ENCODE peak calls at places on chromosomes 3 and 15, in seven cellular contexts. T is adipocyte; I is HS-27A; M is stimulated activated CD8-positive, alpha-beta memory T cell treated with anti-CD3 and anti-CD28 coated beads, Interleukin-15, amount 100 ng/mL, for 24 hours; D is stimulated activated CD4-positive, alpha-beta T cell treated with anti-CD3 and anti-CD28 coated beads, Interleukin-2, amount 100 ng/mL, for 48 hours; W is HuH-7.5; K is neural progenitor cell. N is an unnamed sample.

GRCh38 chr15:26134812-26135211 is 271.7 kb upstream of the ATP10A start:
- DNase-seq in T (no peak), I (no peak), M (no peak), D (no peak), W (no peak), K (no peak), N (no peak)

GRCh38 chr3:122146466-122146865 is 37.0 kb upstream of the CASR start:
- DNase-seq in T (no peak), I (no peak), M (no peak), D (peak), W (no peak), K (no peak), N (no peak)

GRCh38 chr15:65042776-65043322 is 2.3 kb upstream of the SLC51B start:
- DNase-seq in T (no peak), I (no peak), M (no peak), D (no peak), W (no peak), K (no peak), N (no peak)

GRCh38 chr3:129609591-129610169 is 3.2 kb upstream of the PLXND1 start:
- DNase-seq in T (peak), I (no peak), M (no peak), D (no peak), W (no peak), K (no peak), N (peak)

GRCh38 chr15:83206971-83207621 is 527 bp downstream of the HDGFL3 start:
- DNase-seq in T (peak), I (no peak), M (no peak), D (no peak), W (peak), K (peak), N (peak)

GRCh38 chr3:104606812-104607211 is 759.9 kb upstream of the ALCAM start:
- DNase-seq in T (no peak), I (no peak), M (no peak), D (no peak), W (no peak), K (no peak), N (no peak)

GRCh38 chr3:71369733-71370391 is 213.7 kb downstream of the FOXP1 start:
- DNase-seq in T (peak), I (no peak), M (no peak), D (no peak), W (no peak), K (no peak), N (peak)

GRCh38 chr15:98658831-98659699 is 10.7 kb downstream of the IGF1R start:
- DNase-seq in T (peak), I (no peak), M (no peak), D (no peak), W (peak), K (peak), N (peak)

GRCh38 chr3:77179762-77180161 is 139.9 kb downstream of the ROBO2 start:
- DNase-seq in T (no peak), I (no peak), M (no peak), D (no peak), W (peak), K (peak), N (no peak)

GRCh38 chr3:59244343-59244742 is 194.5 kb upstream of the CFAP20DC start:
- DNase-seq in T (no peak), I (no peak), M (no peak), D (no peak), W (no peak), K (no peak), N (no peak)

GRCh38 chr3:81723732-81724313 is 37.6 kb downstream of the GBE1 start:
- DNase-seq in T (peak), I (no peak), M (no peak), D (no peak), W (no peak), K (no peak), N (peak)

GRCh38 chr3:194255252-194256039 is 95.7 kb downstream of the CPN2 start:
- DNase-seq in T (no peak), I (no peak), M (peak), D (peak), W (no peak), K (no peak), N (peak)

GRCh38 chr3:155112661-155113389 is 32.7 kb downstream of the MME start:
- DNase-seq in T (no peak), I (no peak), M (no peak), D (no peak), W (no peak), K (no peak), N (no peak)

GRCh38 chr3:16338999-16339398 is 74.0 kb downstream of the OXNAD1 start:
- DNase-seq in T (peak), I (peak), M (no peak), D (no peak), W (no peak), K (no peak), N (peak)

GRCh38 chr3:45515999-45516804 is 78.3 kb upstream of the LIMD1 start:
- DNase-seq in T (no peak), I (no peak), M (no peak), D (no peak), W (no peak), K (no peak), N (no peak)

GRCh38 chr15:25784141-25784540 is 79.0 kb downstream of the ATP10A start:
- DNase-seq in T (no peak), I (no peak), M (no peak), D (no peak), W (no peak), K (no peak), N (no peak)

GRCh38 chr15:77830041-77830440 is 197.3 kb upstream of the LINGO1 start:
- DNase-seq in T (peak), I (no peak), M (no peak), D (no peak), W (no peak), K (no peak), N (peak)

GRCh38 chr3:194355379-194355778 is 4.3 kb upstream of the CPN2 start:
- DNase-seq in T (no peak), I (no peak), M (no peak), D (no peak), W (no peak), K (no peak), N (no peak)

GRCh38 chr15:39948817-39949216 is 14.9 kb downstream of the EIF2AK4 start:
- DNase-seq in T (no peak), I (no peak), M (no peak), D (no peak), W (no peak), K (no peak), N (no peak)

GRCh38 chr3:153291052-153291689 is 129.1 kb downstream of the RAP2B start:
- DNase-seq in T (peak), I (no peak), M (no peak), D (no peak), W (peak), K (peak), N (no peak)

GRCh38 chr3:40869939-40870338 is 329.4 kb upstream of the CTNNB1 start:
- DNase-seq in T (no peak), I (no peak), M (no peak), D (no peak), W (no peak), K (no peak), N (no peak)

GRCh38 chr15:77251662-77252061 is 168.2 kb downstream of the PEAK1 start:
- DNase-seq in T (no peak), I (no peak), M (no peak), D (peak), W (no peak), K (peak), N (peak)

GRCh38 chr3:29771602-29772001 is 490.7 kb downstream of the RBMS3 start:
- DNase-seq in T (no peak), I (no peak), M (no peak), D (no peak), W (no peak), K (no peak), N (no peak)

GRCh38 chr3:175212896-175213295 is 353.8 kb downstream of the NAALADL2 start:
- DNase-seq in T (peak), I (no peak), M (no peak), D (no peak), W (no peak), K (no peak), N (peak)

GRCh38 chr3:85576091-85576690 is 617.4 kb downstream of the CADM2 start:
- DNase-seq in T (peak), I (no peak), M (no peak), D (peak), W (no peak), K (peak), N (peak)

GRCh38 chr3:24674261-24674660 is 179.6 kb upstream of the THRB start:
- DNase-seq in T (no peak), I (no peak), M (no peak), D (no peak), W (no peak), K (no peak), N (no peak)

GRCh38 chr3:172365028-172365567 is 83.2 kb downstream of the GHSR start:
- DNase-seq in T (no peak), I (no peak), M (no peak), D (no peak), W (no peak), K (no peak), N (no peak)

GRCh38 chr3:70728311-70728710 is 415.9 kb upstream of the MDFIC2 start:
- DNase-seq in T (peak), I (no peak), M (no peak), D (no peak), W (no peak), K (no peak), N (no peak)

GRCh38 chr3:58752168-58752567 is 85.6 kb upstream of the FAM3D start:
- DNase-seq in T (no peak), I (no peak), M (no peak), D (no peak), W (no peak), K (no peak), N (no peak)

GRCh38 chr3:72482589-72483249 is 365.5 kb downstream of the SHQ1 start:
- DNase-seq in T (peak), I (no peak), M (peak), D (peak), W (peak), K (no peak), N (peak)

GRCh38 chr15:69082041-69082502 is 67.6 kb downstream of the NOX5 start:
- DNase-seq in T (peak), I (no peak), M (no peak), D (no peak), W (no peak), K (no peak), N (peak)

GRCh38 chr15:68177747-68178146 is 27.4 kb downstream of the CALML4 start:
- DNase-seq in T (peak), I (no peak), M (no peak), D (no peak), W (no peak), K (no peak), N (peak)

GRCh38 chr3:22938739-22939138 is 264.4 kb upstream of the UBE2E2 start:
- DNase-seq in T (no peak), I (no peak), M (no peak), D (no peak), W (no peak), K (no peak), N (no peak)

GRCh38 chr15:35852818-35853624 is 307.1 kb upstream of the DPH6 start:
- DNase-seq in T (no peak), I (no peak), M (no peak), D (no peak), W (no peak), K (no peak), N (no peak)

GRCh38 chr3:7800006-7800780 is 701.4 kb upstream of the LMCD1 start:
- DNase-seq in T (no peak), I (no peak), M (no peak), D (no peak), W (no peak), K (peak), N (no peak)

GRCh38 chr15:82966671-82967071 is 14.2 kb upstream of the HOMER2 start:
- DNase-seq in T (no peak), I (no peak), M (no peak), D (no peak), W (no peak), K (no peak), N (no peak)

GRCh38 chr3:190860531-190860930 is 2.0 kb downstream of the GMNC start:
- DNase-seq in T (no peak), I (no peak), M (no peak), D (no peak), W (no peak), K (no peak), N (no peak)

GRCh38 chr15:78314181-78314581 is 14.8 kb upstream of the SKIC8 start:
- DNase-seq in T (no peak), I (no peak), M (no peak), D (no peak), W (no peak), K (no peak), N (no peak)

GRCh38 chr3:65777050-65777449 is 261.7 kb downstream of the MAGI1 start:
- DNase-seq in T (no peak), I (no peak), M (no peak), D (no peak), W (no peak), K (no peak), N (no peak)

N was measured in amniotic epithelial cell.